ENCODE peak calls at places on chromosomes 6 and 20, in five cellular contexts. G is NCI-H1092, P is HuH-7.5, B is WTC11, A is EH. O is an unnamed sample.

GRCh38 chr6:22411408-22412105 is 114.7 kb upstream of the PRL start:
- DNase-seq in B (no peak), A (peak; percentile 52), G (no peak), P (no peak), O (no peak)

GRCh38 chr20:8787090-8787489 is 281.8 kb upstream of the PLCB4 start:
- DNase-seq in B (no peak), G (no peak), P (no peak), A (no peak), O (no peak)

GRCh38 chr6:43306086-43306485 is 2.5 kb downstream of the CRIP3 start:
- DNase-seq in P (no peak), G (no peak), B (no peak), A (no peak), O (peak; percentile 53)

GRCh38 chr6:141203902-141204575 is 928.7 kb upstream of the GJE1 start:
- DNase-seq in B (no peak), P (no peak), G (no peak), A (peak; percentile 72), O (peak; percentile 64)

GRCh38 chr6:12175626-12176025 is 114.5 kb upstream of the EDN1 start:
- DNase-seq in P (no peak), G (no peak), B (no peak), A (no peak), O (no peak)

GRCh38 chr6:16129623-16130243 is 847 bp downstream of the MYLIP start:
- DNase-seq in B (peak; percentile 33), G (no peak), A (peak; percentile 11), P (no peak), O (peak; percentile 42)

GRCh38 chr6:126909493-126909892 is 209.0 kb upstream of the RSPO3 start:
- DNase-seq in A (no peak), P (no peak), B (no peak), G (no peak), O (no peak)

GRCh38 chr6:137775720-137776119 is 91.3 kb upstream of the TNFAIP3 start:
- DNase-seq in G (no peak), A (no peak), B (no peak), P (no peak), O (peak; percentile 16)

O was measured in M059J.